ENCODE peak calls at places on chromosomes 1 and 21, in six cellular contexts. D is LHCN-M2, H is coronary artery, Y is cardiac muscle cell, K is AG09319, O is Right ventricle myocardium superior. C is an unnamed sample.
A peak's percentile ranks its signal among the peaks of the same experiment; 100 is the strongest.

GRCh38 chr21:20968391-20968790 is 29.8 kb upstream of the NCAM2 start:
- DNase-seq in Y (no peak), D (no peak), O (no peak), H (no peak), K (no peak), C (no peak)

GRCh38 chr1:21278208-21278861 is 11.9 kb downstream of the ECE1 start:
- DNase-seq in K (no peak), O (peak; percentile 73), Y (no peak), D (no peak), H (peak; percentile 73), C (no peak)

GRCh38 chr1:71339238-71339637 is 258.4 kb upstream of the ZRANB2 start:
- DNase-seq in H (no peak), K (no peak), D (peak; percentile 34), O (no peak), Y (no peak), C (no peak)

GRCh38 chr1:192763243-192763642 is 45.6 kb upstream of the RGS2 start:
- DNase-seq in K (no peak), H (no peak), O (no peak), Y (no peak), D (no peak), C (no peak)

GRCh38 chr1:7526196-7526866 is 244.8 kb upstream of the VAMP3 start:
- DNase-seq in Y (no peak), H (no peak), K (no peak), O (no peak), D (no peak), C (no peak)

GRCh38 chr1:109193653-109194590 is 19.8 kb upstream of the SARS1 start:
- DNase-seq in K (no peak), D (no peak), Y (no peak), H (no peak), O (no peak), C (no peak)

GRCh38 chr1:23816932-23817331 is 8.3 kb downstream of the HMGCL start:
- DNase-seq in K (no peak), D (no peak), Y (no peak), O (no peak), H (no peak), C (no peak)

GRCh38 chr1:84365225-84366221 is 32.8 kb upstream of the DNASE2B start:
- DNase-seq in D (peak; percentile 96), K (peak; percentile 79), H (no peak), O (no peak), Y (no peak), C (no peak)

GRCh38 chr1:15238789-15239188 is 8.2 kb upstream of the FHAD1 start:
- DNase-seq in K (no peak), Y (no peak), O (no peak), H (no peak), D (no peak), C (no peak)

GRCh38 chr1:11227106-11228077 is 35.0 kb downstream of the MTOR start:
- DNase-seq in Y (no peak), H (no peak), O (no peak), K (no peak), D (peak; percentile 23), C (no peak)

GRCh38 chr1:156733989-156734584 is 5.5 kb upstream of the ISG20L2 start:
- DNase-seq in K (no peak), H (no peak), Y (no peak), D (no peak), O (no peak), C (no peak)

GRCh38 chr1:38616846-38617245 is 242.7 kb downstream of the RRAGC start:
- DNase-seq in Y (no peak), K (no peak), H (no peak), D (no peak), O (no peak), C (no peak)

GRCh38 chr1:231643333-231644237 is 17.0 kb downstream of the DISC1 start:
- DNase-seq in D (no peak), K (no peak), Y (no peak), H (no peak), O (no peak), C (no peak)

GRCh38 chr21:39666681-39667315 is 54.1 kb downstream of the B3GALT5 start:
- DNase-seq in Y (no peak), D (no peak), K (no peak), O (no peak), H (peak; percentile 41), C (no peak)

GRCh38 chr1:196148367-196148970 is 459.8 kb downstream of the KCNT2 start:
- DNase-seq in H (no peak), D (peak; percentile 48), O (no peak), K (peak; percentile 4), Y (peak; percentile 20), C (no peak)

GRCh38 chr1:91404151-91405012 is at the start of gene HFM1:
- DNase-seq in O (peak; percentile 92), K (peak; percentile 23), Y (peak; percentile 91), D (peak; percentile 45), H (no peak), C (peak; percentile 86)

GRCh38 chr1:89758127-89758526 is 62.7 kb upstream of the LRRC8D start:
- DNase-seq in Y (no peak), O (no peak), K (no peak), H (no peak), D (no peak), C (no peak)

GRCh38 chr21:26964379-26964778 is 2.5 kb downstream of the ADAMTS5 start:
- DNase-seq in H (peak; percentile 77), D (peak; percentile 89), O (peak; percentile 80), K (no peak), Y (no peak), C (peak; percentile 66)

GRCh38 chr1:109579496-109579895 is 31.1 kb downstream of the GNAI3 start:
- DNase-seq in K (no peak), H (no peak), O (no peak), Y (no peak), D (peak; percentile 38), C (no peak)

GRCh38 chr1:110765640-110766335 is 91.0 kb upstream of the KCNA3 start:
- DNase-seq in O (no peak), D (peak; percentile 31), Y (peak; percentile 54), K (peak; percentile 14), H (no peak), C (no peak)

GRCh38 chr1:224779491-224780020 is 149.9 kb upstream of the DNAH14 start:
- DNase-seq in K (no peak), O (no peak), H (no peak), D (no peak), Y (no peak), C (no peak)

GRCh38 chr1:213683529-213683928 is 304.2 kb upstream of the PROX1 start:
- DNase-seq in Y (no peak), O (no peak), H (no peak), D (no peak), K (no peak), C (no peak)